ENCODE peak calls at places on chromosome 1, in four cellular contexts. One of them, this sample, is unnamed.

GRCh38 chr1:175394739-175395138 is 202.2 kb upstream of the KIAA0040 start:
- DNase-seq in caudate nucleus: no peak
- DNase-seq in cardiac septum: no peak
- DNase-seq in HT1080: peak
- DNase-seq in this sample: no peak

GRCh38 chr1:88013485-88013884 is 670.6 kb upstream of the PKN2 start:
- DNase-seq in caudate nucleus: no peak
- DNase-seq in cardiac septum: no peak
- DNase-seq in HT1080: peak
- DNase-seq in this sample: no peak

GRCh38 chr1:46497020-46497419 is 7.4 kb downstream of the DMBX1 start:
- DNase-seq in caudate nucleus: no peak
- DNase-seq in cardiac septum: no peak
- DNase-seq in HT1080: no peak
- DNase-seq in this sample: no peak

GRCh38 chr1:172650474-172651193 is 8.3 kb upstream of the FASLG start:
- DNase-seq in caudate nucleus: no peak
- DNase-seq in cardiac septum: no peak
- DNase-seq in HT1080: no peak
- DNase-seq in this sample: no peak

GRCh38 chr1:224183591-224184312 is 712 bp downstream of the DEGS1 start:
- DNase-seq in caudate nucleus: peak
- DNase-seq in cardiac septum: peak
- DNase-seq in HT1080: peak
- DNase-seq in this sample: peak

GRCh38 chr1:54980046-54980527 is 341 bp upstream of the TMEM61 start:
- DNase-seq in caudate nucleus: no peak
- DNase-seq in cardiac septum: no peak
- DNase-seq in HT1080: no peak
- DNase-seq in this sample: no peak

GRCh38 chr1:67573481-67573880 is 111.5 kb upstream of the GADD45A start:
- DNase-seq in caudate nucleus: no peak
- DNase-seq in cardiac septum: no peak
- DNase-seq in HT1080: no peak
- DNase-seq in this sample: no peak

GRCh38 chr1:113630340-113631327 is 128.7 kb downstream of the PHTF1 start:
- DNase-seq in caudate nucleus: no peak
- DNase-seq in cardiac septum: no peak
- DNase-seq in HT1080: no peak
- DNase-seq in this sample: no peak

GRCh38 chr1:226438007-226438406 is 30.1 kb upstream of the PARP1 start:
- DNase-seq in caudate nucleus: no peak
- DNase-seq in cardiac septum: no peak
- DNase-seq in HT1080: no peak
- DNase-seq in this sample: no peak

GRCh38 chr1:20708057-20708456 is 9.8 kb downstream of the KIF17 start:
- DNase-seq in caudate nucleus: no peak
- DNase-seq in cardiac septum: no peak
- DNase-seq in HT1080: no peak
- DNase-seq in this sample: no peak

GRCh38 chr1:30782361-30783243 is 25.0 kb upstream of the LAPTM5 start:
- DNase-seq in caudate nucleus: peak
- DNase-seq in cardiac septum: peak
- DNase-seq in HT1080: peak
- DNase-seq in this sample: peak

GRCh38 chr1:119982006-119982405 is 85.7 kb upstream of the ADAM30 start:
- DNase-seq in caudate nucleus: no peak
- DNase-seq in cardiac septum: no peak
- DNase-seq in HT1080: peak
- DNase-seq in this sample: no peak

GRCh38 chr1:232376632-232377493 is 253.1 kb downstream of the SIPA1L2 start:
- DNase-seq in caudate nucleus: no peak
- DNase-seq in cardiac septum: no peak
- DNase-seq in HT1080: no peak
- DNase-seq in this sample: no peak

GRCh38 chr1:47213230-47213676 is 18.8 kb downstream of the TAL1 start:
- DNase-seq in caudate nucleus: no peak
- DNase-seq in cardiac septum: peak
- DNase-seq in HT1080: no peak
- DNase-seq in this sample: peak

GRCh38 chr1:95829581-95829980 is 595.6 kb downstream of the RWDD3 start:
- DNase-seq in caudate nucleus: no peak
- DNase-seq in cardiac septum: no peak
- DNase-seq in HT1080: no peak
- DNase-seq in this sample: no peak

GRCh38 chr1:211650922-211651303 is 24.5 kb downstream of the NEK2 start:
- DNase-seq in caudate nucleus: no peak
- DNase-seq in cardiac septum: no peak
- DNase-seq in HT1080: no peak
- DNase-seq in this sample: no peak

GRCh38 chr1:42720868-42721267 is 19.2 kb downstream of the CLDN19 start:
- DNase-seq in caudate nucleus: no peak
- DNase-seq in cardiac septum: no peak
- DNase-seq in HT1080: no peak
- DNase-seq in this sample: no peak

GRCh38 chr1:20430355-20431290 is 55.4 kb downstream of the CAMK2N1 start:
- DNase-seq in caudate nucleus: peak
- DNase-seq in cardiac septum: no peak
- DNase-seq in HT1080: no peak
- DNase-seq in this sample: no peak

GRCh38 chr1:246155923-246156322 is 351.2 kb downstream of the SMYD3 start:
- DNase-seq in caudate nucleus: no peak
- DNase-seq in cardiac septum: no peak
- DNase-seq in HT1080: no peak
- DNase-seq in this sample: no peak

GRCh38 chr1:223038288-223039006 is 104.6 kb downstream of the TLR5 start:
- DNase-seq in caudate nucleus: no peak
- DNase-seq in cardiac septum: no peak
- DNase-seq in HT1080: no peak
- DNase-seq in this sample: no peak

GRCh38 chr1:231023150-231023549 is 16.9 kb downstream of the FAM89A start:
- DNase-seq in caudate nucleus: no peak
- DNase-seq in cardiac septum: no peak
- DNase-seq in HT1080: no peak
- DNase-seq in this sample: no peak

GRCh38 chr1:162373541-162374375 is 2.9 kb downstream of the SPATA46 start:
- DNase-seq in caudate nucleus: no peak
- DNase-seq in cardiac septum: peak
- DNase-seq in HT1080: peak
- DNase-seq in this sample: no peak

GRCh38 chr1:234932106-234932505 is 196.5 kb downstream of the TOMM20 start:
- DNase-seq in caudate nucleus: no peak
- DNase-seq in cardiac septum: no peak
- DNase-seq in HT1080: no peak
- DNase-seq in this sample: no peak

GRCh38 chr1:1322952-1323351 is 1.5 kb downstream of the INTS11 start:
- DNase-seq in caudate nucleus: no peak
- DNase-seq in cardiac septum: no peak
- DNase-seq in HT1080: no peak
- DNase-seq in this sample: no peak

GRCh38 chr1:88175631-88176226 is 508.3 kb upstream of the PKN2 start:
- DNase-seq in caudate nucleus: no peak
- DNase-seq in cardiac septum: no peak
- DNase-seq in HT1080: peak
- DNase-seq in this sample: no peak

GRCh38 chr1:14881775-14882672 is 271.5 kb upstream of the TMEM51 start:
- DNase-seq in caudate nucleus: no peak
- DNase-seq in cardiac septum: no peak
- DNase-seq in HT1080: no peak
- DNase-seq in this sample: no peak

GRCh38 chr1:154348429-154349076 is 23.2 kb downstream of the ATP8B2 start:
- DNase-seq in caudate nucleus: no peak
- DNase-seq in cardiac septum: no peak
- DNase-seq in HT1080: no peak
- DNase-seq in this sample: no peak

GRCh38 chr1:205577874-205578658 is 53.7 kb downstream of the ELK4 start:
- DNase-seq in caudate nucleus: no peak
- DNase-seq in cardiac septum: peak
- DNase-seq in HT1080: no peak
- DNase-seq in this sample: no peak

GRCh38 chr1:54842963-54843362 is 41.8 kb upstream of the TTC22 start:
- DNase-seq in caudate nucleus: no peak
- DNase-seq in cardiac septum: no peak
- DNase-seq in HT1080: no peak
- DNase-seq in this sample: no peak

GRCh38 chr1:156851779-156852413 is 7.0 kb downstream of the INSRR start:
- DNase-seq in caudate nucleus: no peak
- DNase-seq in cardiac septum: no peak
- DNase-seq in HT1080: no peak
- DNase-seq in this sample: no peak

GRCh38 chr1:23370270-23370743 is 671 bp upstream of the ZNF436 start:
- DNase-seq in caudate nucleus: no peak
- DNase-seq in cardiac septum: no peak
- DNase-seq in HT1080: no peak
- DNase-seq in this sample: peak

GRCh38 chr1:75908717-75909152 is 23.5 kb downstream of the ASB17 start:
- DNase-seq in caudate nucleus: no peak
- DNase-seq in cardiac septum: no peak
- DNase-seq in HT1080: peak
- DNase-seq in this sample: no peak

GRCh38 chr1:56216173-56216572 is 363.2 kb downstream of the PLPP3 start:
- DNase-seq in caudate nucleus: no peak
- DNase-seq in cardiac septum: no peak
- DNase-seq in HT1080: no peak
- DNase-seq in this sample: no peak

GRCh38 chr1:38680801-38681510 is 178.6 kb downstream of the RRAGC start:
- DNase-seq in caudate nucleus: no peak
- DNase-seq in cardiac septum: peak
- DNase-seq in HT1080: no peak
- DNase-seq in this sample: no peak

GRCh38 chr1:234979316-234980223 is 149.1 kb downstream of the TOMM20 start:
- DNase-seq in caudate nucleus: no peak
- DNase-seq in cardiac septum: peak
- DNase-seq in HT1080: no peak
- DNase-seq in this sample: no peak

GRCh38 chr1:145917595-145917994 is 922 bp downstream of the PEX11B start:
- DNase-seq in caudate nucleus: no peak
- DNase-seq in cardiac septum: no peak
- DNase-seq in HT1080: no peak
- DNase-seq in this sample: no peak

GRCh38 chr1:11790880-11791715 is 14.7 kb downstream of the MTHFR start:
- DNase-seq in caudate nucleus: peak
- DNase-seq in cardiac septum: peak
- DNase-seq in HT1080: peak
- DNase-seq in this sample: peak

GRCh38 chr1:153348511-153349362 is at the start of gene PGLYRP4:
- DNase-seq in caudate nucleus: no peak
- DNase-seq in cardiac septum: no peak
- DNase-seq in HT1080: no peak
- DNase-seq in this sample: no peak

GRCh38 chr1:201000391-201000790 is 23.1 kb downstream of the KIF21B start:
- DNase-seq in caudate nucleus: no peak
- DNase-seq in cardiac septum: no peak
- DNase-seq in HT1080: no peak
- DNase-seq in this sample: no peak